ENCODE peak calls at places on chromosomes 13 and 19, in ten cellular contexts. Z, H, F, B, J, U, X, P, R and L are unnamed samples.

GRCh38 chr19:4866595-4867424 is 657 bp downstream of the PLIN3 start:
- DNase-seq in R (peak), J (peak), B (no peak), Z (no peak), P (peak), X (no peak), F (peak), U (peak), H (peak), L (no peak)

GRCh38 chr19:5308471-5309437 is 31.9 kb downstream of the PTPRS start:
- DNase-seq in J (no peak), F (no peak), U (peak), H (peak), R (peak), Z (no peak), P (peak), B (peak), X (no peak), L (no peak)

GRCh38 chr13:36430247-36431203 is 1.8 kb upstream of the CCNA1 start:
- DNase-seq in F (peak), J (no peak), R (no peak), P (no peak), B (no peak), Z (no peak), U (no peak), H (peak), X (no peak), L (no peak)

GRCh38 chr19:3982701-3983541 is 2.3 kb downstream of the EEF2 start:
- DNase-seq in H (peak), J (peak), Z (no peak), R (peak), U (peak), F (no peak), P (no peak), X (no peak), B (no peak), L (no peak)

GRCh38 chr13:24161010-24161775 is 673 bp downstream of the SPATA13 start:
- DNase-seq in B (no peak), F (peak), P (peak), H (no peak), J (peak), X (no peak), R (no peak), U (peak), Z (no peak), L (no peak)

GRCh38 chr13:100753391-100753790 is 78.8 kb upstream of the TMTC4 start:
- DNase-seq in R (peak), H (no peak), P (no peak), J (no peak), B (no peak), X (no peak), F (no peak), U (no peak), Z (no peak), L (no peak)

GRCh38 chr13:22091971-22092300 is 421.1 kb downstream of the FGF9 start:
- DNase-seq in U (no peak), X (no peak), Z (no peak), H (no peak), J (no peak), B (no peak), R (no peak), P (no peak), F (no peak), L (no peak)

GRCh38 chr19:55160128-55160985 is 2.8 kb upstream of the TNNI3 start:
- DNase-seq in Z (peak), J (peak), P (peak), F (peak), X (peak), H (peak), B (no peak), R (peak), U (peak), L (peak)

GRCh38 chr19:570315-570714 is 2.1 kb upstream of the BSG start:
- DNase-seq in F (no peak), P (no peak), Z (no peak), H (no peak), R (no peak), X (no peak), J (no peak), B (no peak), U (no peak), L (no peak)

GRCh38 chr13:91154954-91155353 is 192.5 kb upstream of the MIR17HG start:
- DNase-seq in P (peak), J (no peak), B (no peak), Z (no peak), F (no peak), U (no peak), R (no peak), H (no peak), X (no peak), L (no peak)

GRCh38 chr13:104256701-104257100 is 1190.5 kb upstream of the SLC10A2 start:
- DNase-seq in J (no peak), P (no peak), X (no peak), U (no peak), F (no peak), H (no peak), Z (no peak), B (no peak), R (no peak), L (no peak)

GRCh38 chr13:98447881-98448641 is 128.8 kb downstream of the STK24 start:
- DNase-seq in U (peak), X (no peak), Z (peak), P (peak), R (peak), B (no peak), F (peak), J (no peak), H (no peak), L (no peak)

GRCh38 chr13:77172650-77173049 is 145.7 kb upstream of the FBXL3 start:
- DNase-seq in H (no peak), F (no peak), P (no peak), B (no peak), Z (no peak), X (no peak), J (no peak), R (no peak), U (no peak), L (no peak)

GRCh38 chr19:45446295-45446694 is 21.5 kb upstream of the FOSB start:
- DNase-seq in F (no peak), P (peak), Z (no peak), R (peak), H (peak), U (no peak), J (no peak), X (no peak), B (no peak), L (no peak)

GRCh38 chr19:45782820-45783785 is 813 bp upstream of the DMPK start:
- DNase-seq in R (peak), P (no peak), J (no peak), H (peak), X (peak), Z (no peak), B (no peak), U (peak), F (no peak), L (no peak)

GRCh38 chr13:26656919-26657318 is 99.4 kb downstream of the WASF3 start:
- DNase-seq in F (no peak), P (no peak), Z (peak), B (peak), X (peak), R (peak), H (peak), J (no peak), U (no peak), L (no peak)
- TF ChIP-seq CTCF in F (no peak), P (no peak), Z (no peak), B (peak), X (peak), R (peak), H (peak), J (no peak), U (no peak), L (peak)

GRCh38 chr19:18322318-18322758 is 538 bp downstream of the LSM4 start:
- DNase-seq in F (peak), H (peak), R (peak), X (no peak), J (peak), U (peak), B (no peak), Z (no peak), P (peak), L (no peak)
- TF ChIP-seq CTCF in F (no peak), H (peak), R (peak), X (peak), J (peak), U (no peak), B (peak), Z (peak), P (no peak), L (no peak)

GRCh38 chr19:13841339-13842293 is 35.3 kb upstream of the NANOS3 start:
- DNase-seq in P (peak), X (no peak), H (no peak), Z (no peak), U (no peak), R (peak), J (peak), F (no peak), B (no peak), L (no peak)
- TF ChIP-seq CTCF in P (no peak), X (no peak), H (no peak), Z (no peak), U (no peak), R (no peak), J (no peak), F (no peak), B (no peak), L (no peak)

GRCh38 chr19:50003810-50004419 is 21.3 kb downstream of the VRK3 start:
- DNase-seq in U (peak), F (no peak), J (no peak), X (peak), H (peak), R (peak), B (peak), P (peak), Z (no peak), L (no peak)

GRCh38 chr19:50005428-50005827 is 19.7 kb downstream of the VRK3 start:
- DNase-seq in H (no peak), B (no peak), P (no peak), U (no peak), Z (no peak), X (no peak), J (no peak), R (no peak), F (no peak), L (no peak)

GRCh38 chr19:50007947-50008346 is 17.2 kb downstream of the VRK3 start:
- DNase-seq in X (no peak), F (no peak), U (no peak), B (no peak), J (no peak), H (no peak), Z (no peak), P (no peak), R (no peak), L (no peak)

GRCh38 chr19:50007170-50007569 is 18.0 kb downstream of the VRK3 start:
- DNase-seq in U (no peak), X (no peak), Z (no peak), J (no peak), R (no peak), P (no peak), B (no peak), F (no peak), H (no peak), L (no peak)

GRCh38 chr19:50008532-50008931 is 16.6 kb downstream of the VRK3 start:
- DNase-seq in B (no peak), Z (no peak), H (no peak), R (no peak), U (no peak), X (no peak), J (no peak), P (peak), F (peak), L (no peak)
- TF ChIP-seq CTCF in B (no peak), Z (no peak), H (peak), R (peak), U (no peak), X (no peak), J (no peak), P (no peak), F (no peak), L (peak)

DNA sequence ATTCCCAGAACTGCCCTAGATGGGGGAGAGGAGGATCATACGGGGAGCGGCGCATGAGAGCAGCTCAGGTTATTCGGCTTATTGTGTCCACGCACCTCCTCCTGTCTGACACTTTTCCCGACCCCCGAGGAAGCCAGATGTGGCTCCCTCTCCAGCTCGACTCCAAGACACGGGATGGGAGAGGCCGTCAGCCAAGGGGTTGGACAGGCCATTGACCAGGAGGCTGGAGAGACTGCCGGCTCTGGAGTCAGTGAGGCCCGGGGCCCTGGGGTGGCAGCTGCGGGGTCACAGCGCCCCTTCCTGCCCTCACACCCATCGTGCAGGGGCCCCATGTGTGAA is 2.9 kb downstream of the DMKN start:
- DNase-seq in U (no peak), R (no peak), P (no peak), J (no peak), B (no peak), H (no peak), F (no peak), Z (no peak), X (no peak), L (no peak)
- TF ChIP-seq CTCF in U (peak), R (no peak), P (no peak), J (no peak), B (no peak), H (no peak), F (peak), Z (no peak), X (no peak), L (no peak)

GRCh38 chr19:49583239-49583638 is 2.1 kb downstream of the PRRG2 start:
- DNase-seq in H (no peak), U (no peak), F (no peak), R (no peak), J (no peak), B (no peak), X (no peak), P (no peak), Z (no peak), L (no peak)

GRCh38 chr19:49579947-49580263 is 451 bp downstream of the NOSIP start:
- DNase-seq in B (no peak), X (no peak), J (no peak), U (peak), H (no peak), R (no peak), Z (no peak), P (no peak), F (no peak), L (no peak)

GRCh38 chr19:49579193-49579592 is 1.2 kb downstream of the NOSIP start:
- DNase-seq in F (no peak), X (no peak), H (no peak), Z (no peak), J (no peak), P (no peak), U (no peak), R (no peak), B (no peak), L (no peak)

GRCh38 chr19:49581007-49581508 is at the start of gene PRRG2:
- DNase-seq in F (no peak), X (no peak), P (peak), U (no peak), R (no peak), J (no peak), B (no peak), H (no peak), Z (no peak), L (no peak)

GRCh38 chr19:49580264-49581006 is at the start of gene NOSIP:
- DNase-seq in R (peak), Z (peak), J (peak), F (peak), P (peak), U (peak), B (peak), X (peak), H (peak), L (peak)
- TF ChIP-seq CTCF in R (no peak), Z (no peak), J (no peak), F (no peak), P (no peak), U (no peak), B (no peak), X (no peak), H (no peak), L (no peak)